ENCODE peak calls at places on chromosomes 12 and 14, in four cellular contexts. X is IMR-90, P is tibial nerve, K is A549. D is an unnamed sample.

GRCh38 chr14:65421201-65421981 is 8.9 kb downstream of the FUT8 start:
- DNase-seq in P (no peak), K (no peak), X (peak), D (no peak)

GRCh38 chr14:101196795-101197590 is 293.5 kb upstream of the RTL1 start:
- DNase-seq in K (no peak), P (peak), X (no peak), D (no peak)

GRCh38 chr12:120368789-120369475 is at the start of gene MSI1:
- DNase-seq in P (no peak), K (no peak), X (no peak), D (no peak)

GRCh38 chr12:103924761-103925641 is 5.2 kb upstream of the HSP90B1 start:
- DNase-seq in X (peak), P (no peak), K (no peak), D (no peak)

GRCh38 chr12:96047621-96048211 is 12.3 kb upstream of the LTA4H start:
- DNase-seq in K (peak), X (peak), P (peak), D (peak)

GRCh38 chr12:52298677-52299076 is 7.3 kb upstream of the KRT81 start:
- DNase-seq in X (no peak), K (no peak), P (no peak), D (no peak)

GRCh38 chr12:122960193-122960569 is 6.1 kb downstream of the ABCB9 start:
- DNase-seq in X (no peak), P (no peak), K (no peak), D (no peak)

GRCh38 chr14:98234208-98234607 is 1037.8 kb downstream of the BCL11B start:
- DNase-seq in K (no peak), P (no peak), X (no peak), D (no peak)

GRCh38 chr12:57368349-57369095 is 62.3 kb downstream of the R3HDM2 start:
- DNase-seq in X (peak), K (peak), P (no peak), D (no peak)

GRCh38 chr12:98343002-98343567 is 172.3 kb upstream of the TMPO start:
- DNase-seq in P (no peak), K (no peak), X (no peak), D (no peak)

GRCh38 chr12:104547239-104547638 is 90.5 kb downstream of the CHST11 start:
- DNase-seq in X (no peak), K (no peak), P (no peak), D (no peak)

GRCh38 chr12:52258335-52258901 is 16.0 kb upstream of the KRT86 start:
- DNase-seq in K (no peak), X (no peak), P (no peak), D (no peak)

GRCh38 chr14:93994919-93995682 is 2.0 kb upstream of the CCDC197 start:
- DNase-seq in K (peak), X (peak), P (no peak), D (no peak)

GRCh38 chr12:120708646-120709045 is 1.6 kb upstream of the UNC119B start:
- DNase-seq in K (no peak), X (no peak), P (no peak), D (no peak)

GRCh38 chr12:79617696-79618095 is 73.1 kb downstream of the PAWR start:
- DNase-seq in X (no peak), K (no peak), P (no peak), D (no peak)

GRCh38 chr12:56350662-56351061 is 9.2 kb downstream of the STAT2 start:
- DNase-seq in P (no peak), X (no peak), K (no peak), D (no peak)

GRCh38 chr12:52605542-52605941 is 4.3 kb upstream of the KRT72 start:
- DNase-seq in X (no peak), P (no peak), K (no peak), D (no peak)

GRCh38 chr14:84850595-84850994 is 679.3 kb upstream of the FLRT2 start:
- DNase-seq in P (no peak), X (no peak), K (no peak), D (no peak)

GRCh38 chr14:73465833-73466532 is 7.6 kb upstream of the NUMB start:
- DNase-seq in P (no peak), K (no peak), X (peak), D (no peak)

GRCh38 chr14:93337143-93337753 is 4.4 kb upstream of the BTBD7 start:
- DNase-seq in P (no peak), X (no peak), K (no peak), D (no peak)

GRCh38 chr12:75823475-75823874 is 208.1 kb downstream of the PHLDA1 start:
- DNase-seq in P (no peak), X (no peak), K (no peak), D (no peak)

GRCh38 chr12:107320929-107321618 is 227.7 kb upstream of the CRY1 start:
- DNase-seq in X (peak), P (no peak), K (peak), D (no peak)

GRCh38 chr14:23483216-23483854 is 13.8 kb downstream of the NGDN start:
- DNase-seq in P (no peak), K (peak), X (peak), D (peak)

GRCh38 chr14:74942608-74943007 is 12.8 kb downstream of the PGF start:
- DNase-seq in P (no peak), X (no peak), K (no peak), D (peak)

DNA sequence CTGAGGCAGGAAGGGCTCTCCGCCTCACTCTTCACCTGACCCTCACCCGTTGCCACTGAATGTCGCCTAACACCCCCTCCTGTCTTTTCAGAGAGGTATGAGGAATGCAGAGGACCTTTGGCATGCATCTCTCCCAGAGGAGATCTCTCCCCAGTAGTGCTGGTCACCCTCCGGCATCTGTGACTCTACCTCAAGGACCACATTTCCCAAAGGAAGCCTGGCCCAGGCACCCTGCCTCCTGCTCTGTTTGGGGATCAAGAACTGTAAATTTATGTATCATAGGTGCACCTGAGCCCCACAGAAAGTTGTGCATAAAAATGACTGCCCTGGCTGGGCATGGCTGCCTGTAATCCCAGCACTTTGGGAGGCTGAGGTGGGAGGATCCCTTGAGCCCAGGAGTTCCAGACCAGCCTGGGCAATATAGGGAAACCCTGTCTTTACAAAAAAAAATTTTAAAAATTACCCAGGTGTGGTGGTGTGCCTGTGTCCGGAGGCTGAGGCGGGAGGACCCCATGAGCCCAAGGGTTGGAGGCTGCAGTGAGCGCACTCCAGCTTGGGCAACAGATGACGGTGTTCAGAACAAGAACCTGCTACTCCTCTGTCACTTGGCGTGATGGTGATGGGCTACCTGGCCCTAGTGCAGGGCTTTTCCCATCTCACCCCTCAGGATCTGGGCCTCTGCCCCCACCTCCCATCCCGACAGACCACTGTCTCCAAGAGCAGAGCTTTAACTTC is 13.7 kb downstream of the TNFRSF1A start:
- DNase-seq in X (no peak), P (no peak), K (no peak), D (no peak)
- TF ChIP-seq POLR2A in X (no peak), P (no peak), K (no peak), D (no peak)

GRCh38 chr14:104094056-104094708 is 8.7 kb downstream of the ASPG start:
- DNase-seq in X (no peak), K (no peak), P (no peak), D (no peak)

GRCh38 chr14:104091927-104092771 is 6.6 kb downstream of the ASPG start:
- DNase-seq in X (no peak), K (no peak), P (no peak), D (no peak)

GRCh38 chr14:104093366-104094055 is 8.0 kb downstream of the ASPG start:
- DNase-seq in K (no peak), X (no peak), P (no peak), D (peak)

GRCh38 chr14:104091061-104091926 is 5.8 kb downstream of the ASPG start:
- DNase-seq in X (no peak), P (no peak), K (no peak), D (no peak)

GRCh38 chr14:104092931-104093365 is 7.4 kb downstream of the ASPG start:
- DNase-seq in K (no peak), X (no peak), P (no peak), D (no peak)
- TF ChIP-seq POLR2A in K (no peak), X (no peak), P (no peak), D (no peak)

GRCh38 chr12:113403435-113404415 is at the start of gene SDS:
- DNase-seq in X (peak), P (peak), K (no peak), D (peak)
- TF ChIP-seq POLR2A in X (no peak), P (no peak), K (no peak), D (no peak)

DNA sequence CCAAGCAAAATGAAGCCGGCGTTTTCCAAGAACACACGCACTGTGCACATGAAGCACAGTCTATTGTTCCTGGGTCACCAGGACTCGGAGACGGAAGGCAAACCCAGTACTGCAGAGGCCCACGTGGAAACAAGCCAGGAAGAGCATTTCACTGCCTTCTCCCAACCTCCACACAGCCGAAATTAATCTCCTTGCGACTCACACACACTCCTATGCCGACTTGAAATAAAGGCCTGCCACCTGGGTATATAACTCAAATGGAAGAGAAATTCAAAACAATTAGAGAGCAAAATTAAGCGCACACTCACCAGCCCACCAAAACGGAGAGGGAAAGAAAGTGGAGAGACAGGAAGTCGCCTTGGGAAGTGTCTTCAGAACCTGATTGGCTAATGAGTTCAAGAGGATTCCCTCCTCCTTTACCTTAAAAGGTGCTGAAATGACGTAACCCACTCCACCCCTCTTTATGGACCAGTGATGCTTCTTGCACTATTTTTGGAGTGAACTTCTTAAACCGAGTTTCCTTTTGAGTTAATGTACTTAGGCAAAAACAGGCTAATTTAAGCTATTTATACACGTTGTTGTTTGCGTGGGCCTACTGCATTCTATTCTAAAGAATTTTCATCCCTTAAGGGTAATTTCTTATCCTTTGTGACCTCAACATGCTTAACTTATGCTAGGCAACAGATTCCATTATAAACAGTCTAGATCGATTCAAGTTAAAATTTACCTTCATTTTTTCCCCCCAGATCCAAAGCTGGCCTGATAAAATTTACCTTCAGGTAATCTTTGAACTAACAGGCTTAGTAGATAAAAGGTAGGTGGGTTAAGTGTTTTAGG is at the start of gene CCNB1IP1:
- DNase-seq in X (peak), K (peak), P (peak), D (peak)
- TF ChIP-seq POLR2A in X (peak), K (peak), P (peak), D (peak)

GRCh38 chr12:1670244-1670814 is 20.5 kb upstream of the ADIPOR2 start:
- DNase-seq in K (no peak), X (no peak), P (no peak), D (no peak)
- TF ChIP-seq POLR2A in K (no peak), X (no peak), P (no peak), D (no peak)

GRCh38 chr12:133038310-133038709 is 1.0 kb downstream of the ZNF84 start:
- DNase-seq in X (no peak), K (no peak), P (no peak), D (peak)

DNA sequence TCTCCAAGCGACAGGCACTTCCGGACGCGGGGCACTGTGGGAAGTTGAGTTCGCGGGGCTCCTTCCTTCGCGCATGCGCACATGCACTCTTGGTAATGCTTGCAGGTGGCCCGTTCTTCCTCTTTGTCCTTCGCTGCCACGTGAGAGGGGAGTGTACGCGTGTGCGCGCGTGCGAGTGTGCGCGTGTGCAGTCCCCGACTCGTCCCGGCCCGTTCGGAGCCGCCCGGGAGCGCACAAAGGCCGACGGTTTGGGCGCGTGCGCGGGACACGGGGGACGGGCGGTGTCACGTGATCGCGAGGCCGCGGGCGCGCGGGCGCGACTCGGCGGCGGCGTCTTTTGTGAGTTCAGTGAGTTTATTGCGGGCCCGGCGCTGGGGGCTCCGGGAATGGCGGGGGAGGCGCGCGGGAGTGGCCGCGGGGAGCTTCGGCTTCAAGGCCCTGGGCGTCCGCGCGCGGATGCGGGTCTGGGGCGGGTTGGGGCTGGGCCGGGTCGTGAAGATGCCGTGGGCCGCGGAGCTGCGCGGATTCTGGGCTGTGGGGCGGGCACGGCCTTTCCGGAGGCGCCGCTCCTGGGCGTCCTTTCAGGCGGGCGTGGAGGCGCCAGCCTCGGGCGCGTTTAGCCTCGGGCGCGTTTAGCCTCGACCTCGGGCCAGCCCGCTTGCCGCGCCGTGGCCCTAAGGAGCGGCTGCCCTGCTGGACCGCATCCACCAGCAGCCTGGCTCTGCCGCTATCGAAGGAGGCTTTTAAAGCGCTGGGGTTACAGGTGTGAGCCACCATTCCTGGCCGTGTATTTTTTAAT is at the start of gene ZNF84:
- DNase-seq in P (peak), X (peak), K (peak), D (peak)
- TF ChIP-seq POLR2A in P (peak), X (peak), K (peak), D (peak)

GRCh38 chr12:92440072-92440471 is 262.7 kb upstream of the PLEKHG7 start:
- DNase-seq in P (no peak), K (no peak), X (no peak), D (no peak)

GRCh38 chr12:92445253-92446081 is 257.3 kb upstream of the PLEKHG7 start:
- DNase-seq in X (no peak), P (peak), K (no peak), D (no peak)

GRCh38 chr12:92442782-92443181 is 260.0 kb upstream of the PLEKHG7 start:
- DNase-seq in X (no peak), P (no peak), K (no peak), D (no peak)

GRCh38 chr12:92446082-92446460 is 256.7 kb upstream of the PLEKHG7 start:
- DNase-seq in K (no peak), P (no peak), X (no peak), D (no peak)

GRCh38 chr12:92444763-92445162 is 258.0 kb upstream of the PLEKHG7 start:
- DNase-seq in K (no peak), P (peak), X (no peak), D (no peak)
- TF ChIP-seq POLR2A in K (no peak), P (no peak), X (no peak), D (no peak)

GRCh38 chr12:89352242-89352491 is 134 bp downstream of the DUSP6 start:
- DNase-seq in K (no peak), P (no peak), X (no peak), D (no peak)
- TF ChIP-seq POLR2A in K (no peak), P (no peak), X (peak), D (no peak)